ENCODE peak calls at places on chromosome 12, in four cellular contexts. B is stomach, Q is fibroblast of lung, A is spleen. S is an unnamed sample. For H3K4me1, the result is how much of the 10 kb centered on the place peaks cover.

GRCh38 chr12:52925717-52926595 is 21.1 kb upstream of the KRT8 start:
- DNase-seq in Q (no peak), A (no peak), B (peak), S (peak)

GRCh38 chr12:50635857-50636256 is 128.0 kb upstream of the ATF1 start:
- DNase-seq in A (no peak), Q (no peak), B (no peak), S (no peak)

GRCh38 chr12:92827836-92828431 is 101.2 kb downstream of the EEA1 start:
- DNase-seq in A (no peak), Q (peak), B (no peak), S (no peak)

GRCh38 chr12:53268009-53268636 is at the start of gene ESPL1:
- DNase-seq in Q (peak), B (peak), A (peak), S (peak)

GRCh38 chr12:9719835-9720234 is 13.1 kb downstream of the CLECL1 start:
- DNase-seq in A (no peak), B (no peak), Q (no peak), S (no peak)

GRCh38 chr12:54840293-54840692 is 14.0 kb upstream of the MUCL1 start:
- DNase-seq in B (no peak), Q (no peak), A (no peak), S (no peak)

GRCh38 chr12:12353807-12354206 is 3.1 kb upstream of the BORCS5 start:
- DNase-seq in A (no peak), Q (no peak), B (no peak), S (no peak)

GRCh38 chr12:65800928-65801327 is 23.4 kb upstream of the HMGA2 start:
- DNase-seq in B (no peak), Q (no peak), A (no peak), S (no peak)

GRCh38 chr12:11202811-11203210 is 16.1 kb upstream of the TAS2R42 start:
- DNase-seq in Q (no peak), A (no peak), B (no peak), S (no peak)

GRCh38 chr12:91339106-91339505 is 156.5 kb upstream of the DCN start:
- DNase-seq in B (no peak), A (no peak), Q (no peak), S (no peak)

GRCh38 chr12:101773560-101774206 is 34.4 kb upstream of the SYCP3 start:
- DNase-seq in A (no peak), Q (peak), B (peak), S (no peak)

GRCh38 chr12:12927211-12928079 is 24.5 kb downstream of the GPRC5D start:
- DNase-seq in A (peak), B (peak), Q (peak), S (peak)

GRCh38 chr12:78697817-78698415 is 166.7 kb upstream of the SYT1 start:
- DNase-seq in B (no peak), A (no peak), Q (no peak), S (no peak)

GRCh38 chr12:39102474-39103209 is 197.3 kb upstream of the CPNE8 start:
- DNase-seq in Q (no peak), B (no peak), A (no peak), S (no peak)

GRCh38 chr12:77204055-77204454 is 138.7 kb upstream of the E2F7 start:
- DNase-seq in B (no peak), Q (peak), A (no peak), S (no peak)

GRCh38 chr12:30358113-30358512 is 337.6 kb downstream of the IPO8 start:
- DNase-seq in B (no peak), A (no peak), Q (no peak), S (no peak)

GRCh38 chr12:104137175-104137901 is 672 bp downstream of the NFYB start:
- DNase-seq in Q (peak), A (peak), B (peak), S (peak)

GRCh38 chr12:21697829-21698630 is 40.4 kb upstream of the LDHB start:
- DNase-seq in B (no peak), Q (peak), A (no peak), S (no peak)

GRCh38 chr12:25135531-25136154 is 59.3 kb downstream of the DNAI7 start:
- DNase-seq in Q (no peak), B (no peak), A (no peak), S (no peak)

GRCh38 chr12:92989715-92990484 is 60.8 kb upstream of the EEA1 start:
- DNase-seq in B (no peak), Q (no peak), A (no peak), S (no peak)

GRCh38 chr12:122964439-122965257 is 1.6 kb downstream of the ABCB9 start:
- DNase-seq in Q (no peak), A (no peak), B (no peak), S (no peak)

GRCh38 chr12:57177354-57177753 is 29.9 kb upstream of the LRP1-AS start:
- DNase-seq in A (no peak), Q (no peak), B (no peak), S (peak)

GRCh38 chr12:84329933-84330332 is 582.7 kb downstream of the SLC6A15 start:
- DNase-seq in Q (no peak), A (no peak), B (no peak), S (no peak)

GRCh38 chr12:16606117-16606200 is at the start of gene LMO3:
- DNase-seq in A (no peak), Q (no peak), B (no peak), S (no peak)

GRCh38 chr12:39763894-39764176 is 144.2 kb upstream of the ABCD2 start:
- DNase-seq in Q (no peak), A (no peak), B (no peak), S (no peak)

GRCh38 chr12:54265364-54265812 is 14.5 kb downstream of the CBX5 start:
- DNase-seq in B (no peak), Q (no peak), A (no peak), S (no peak)

GRCh38 chr12:27703720-27704452 is 6.7 kb upstream of the MRPS35 start:
- DNase-seq in Q (peak), A (no peak), B (peak), S (no peak)

GRCh38 chr12:104573-105081 is 38.1 kb downstream of the IQSEC3 start:
- DNase-seq in Q (no peak), B (no peak), A (no peak), S (no peak)

GRCh38 chr12:12735301-12735700 is 18.1 kb downstream of the CDKN1B start:
- DNase-seq in Q (no peak), B (no peak), A (no peak), S (no peak)

GRCh38 chr12:124385219-124385969 is 90.5 kb downstream of the RFLNA start:
- DNase-seq in Q (peak), B (no peak), A (no peak), S (no peak)

GRCh38 chr12:91513354-91513753 is 330.7 kb upstream of the DCN start:
- DNase-seq in B (no peak), A (no peak), Q (peak), S (no peak)

GRCh38 chr12:123265851-123266678 is 5.6 kb downstream of the CDK2AP1 start:
- DNase-seq in B (no peak), Q (no peak), A (no peak), S (no peak)

GRCh38 chr12:12327802-12328201 is 22.2 kb downstream of the MANSC1 start:
- DNase-seq in A (no peak), B (no peak), Q (peak), S (no peak)

GRCh38 chr12:53508534-53509199 is 1.4 kb upstream of the NPFF start:
- DNase-seq in A (peak), Q (peak), B (peak), S (peak)

GRCh38 chr12:66188584-66189475 is at the start of gene IRAK3:
- DNase-seq in Q (peak), A (peak), B (peak), S (peak)

DNA sequence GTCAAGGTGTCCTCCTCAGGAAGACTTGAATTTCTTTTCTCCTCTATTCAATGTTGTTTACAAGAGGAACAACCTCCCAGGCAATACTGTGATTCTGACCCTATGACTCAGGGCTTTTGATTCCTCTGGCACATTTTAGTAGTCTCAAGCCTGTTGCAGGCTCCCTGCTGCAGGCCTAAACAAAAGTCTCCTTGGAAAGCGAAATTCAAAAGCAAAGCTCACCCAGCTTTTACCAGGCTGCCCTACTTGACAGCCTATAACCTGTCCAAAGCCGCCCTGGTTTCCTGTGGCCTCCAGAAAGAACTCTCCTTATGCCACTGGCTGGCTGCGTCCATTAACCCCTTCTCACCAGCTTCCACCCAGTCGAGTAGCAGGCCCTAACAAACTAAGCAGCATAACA is 11.6 kb downstream of the FGD6 start:
- DNase-seq in B (no peak), Q (peak), A (no peak), S (no peak)
- H3K4me1 ChIP-seq in B (under half), Q (under half), A (under half), S (under half)

DNA sequence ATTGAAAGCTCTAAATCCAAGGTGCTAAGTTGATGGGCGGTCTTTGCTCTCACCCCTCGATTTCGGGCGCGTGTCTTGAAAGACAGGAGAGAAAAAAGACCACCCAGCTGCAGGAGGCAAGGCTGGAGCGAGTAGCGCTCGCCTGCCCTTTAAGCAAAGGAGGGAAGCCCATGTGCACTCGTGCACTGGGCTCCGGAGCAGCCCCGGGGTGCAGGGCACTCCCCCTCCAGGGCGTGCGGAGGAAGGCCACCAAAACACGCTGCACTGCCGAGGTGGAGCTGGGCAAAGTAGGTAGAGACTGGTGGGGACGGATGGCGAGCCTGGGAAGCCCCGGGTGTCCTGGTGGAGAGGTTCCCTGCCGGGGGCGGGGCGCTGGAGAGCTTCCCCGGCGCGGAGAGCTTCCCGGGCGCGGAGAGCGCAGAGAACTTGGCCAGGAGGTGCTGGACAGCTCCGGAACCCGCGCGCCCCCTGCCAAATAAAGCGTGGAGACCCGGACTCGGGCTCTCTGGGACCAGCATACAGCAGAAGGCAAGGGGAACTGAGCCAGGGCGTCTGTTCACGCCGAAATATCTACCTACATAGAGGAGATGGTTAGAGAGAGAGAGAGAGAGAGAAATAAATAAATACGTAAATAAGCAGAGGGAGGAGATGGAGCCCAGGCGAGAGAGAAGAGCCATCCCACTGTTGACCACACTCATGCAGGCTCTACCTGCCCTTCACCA is 600 bp upstream of the NELL2 start:
- DNase-seq in Q (peak), B (no peak), A (peak), S (no peak)
- TF ChIP-seq CTCF in Q (peak), B (no peak), A (no peak), S (no peak)

GRCh38 chr12:109720152-109720855 is 6.7 kb downstream of the FAM222A start:
- DNase-seq in Q (no peak), A (no peak), B (no peak), S (no peak)
- H3K4me1 ChIP-seq in Q (under half), A (under half), B (under half), S (under half)

GRCh38 chr12:132507656-132508055 is 17.7 kb downstream of the FBRSL1 start:
- DNase-seq in Q (no peak), A (no peak), B (no peak), S (no peak)
- TF ChIP-seq CTCF in Q (peak), A (no peak), B (no peak), S (no peak)

DNA sequence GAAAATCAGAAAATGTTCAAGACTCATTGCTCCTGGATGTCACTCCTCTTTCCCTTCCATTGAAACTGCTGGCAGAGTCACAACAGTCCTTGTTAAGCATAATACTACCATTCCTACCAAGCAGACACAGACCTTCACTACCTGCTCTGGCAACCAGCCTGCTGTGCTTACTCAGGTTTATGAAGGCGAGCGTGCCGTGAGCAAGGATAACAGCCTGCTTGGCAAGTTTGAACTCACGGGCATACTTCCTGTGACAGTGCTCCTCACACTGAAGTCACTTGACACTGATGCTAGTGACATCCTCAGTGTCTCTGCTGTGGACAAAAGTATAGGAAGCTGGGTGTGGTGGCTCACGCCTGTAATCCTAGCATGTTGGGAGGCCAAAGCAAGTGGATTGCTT is 15.7 kb upstream of the PHETA1 start:
- DNase-seq in A (no peak), Q (no peak), B (no peak), S (no peak)
- H3K4me1 ChIP-seq in A (under half), Q (under half), B (under half), S (under half)

GRCh38 chr12:3492868-3493224 is 1.8 kb downstream of the PRMT8 start:
- DNase-seq in A (no peak), Q (no peak), B (no peak), S (no peak)

GRCh38 chr12:3493225-3494049 is 2.4 kb downstream of the PRMT8 start:
- DNase-seq in A (no peak), Q (no peak), B (no peak), S (no peak)

GRCh38 chr12:3491938-3492867 is 1.2 kb downstream of the PRMT8 start:
- DNase-seq in Q (peak), B (peak), A (no peak), S (no peak)

DNA sequence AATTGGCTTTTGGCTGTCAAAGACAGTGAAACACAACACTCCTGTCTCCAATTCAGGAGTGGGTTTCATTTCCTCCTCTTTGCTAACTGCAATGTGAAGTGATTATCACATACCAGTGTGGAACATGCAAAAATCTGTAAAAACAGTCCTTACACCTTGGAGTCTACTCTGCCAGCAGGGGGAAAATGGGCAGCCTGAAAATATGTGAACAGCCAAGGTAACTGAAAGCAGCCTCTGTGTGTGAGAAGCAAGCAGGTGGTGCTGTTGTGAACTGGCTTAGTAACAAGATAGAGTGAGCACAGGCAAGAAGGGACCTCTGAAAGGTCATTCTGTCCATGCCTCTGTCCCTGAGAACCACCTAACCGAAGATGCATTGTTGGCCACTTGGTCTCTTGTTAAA is 6.0 kb downstream of the PRMT8 start:
- DNase-seq in Q (no peak), B (no peak), A (no peak), S (no peak)
- TF ChIP-seq CTCF in Q (no peak), B (no peak), A (no peak), S (no peak)

DNA sequence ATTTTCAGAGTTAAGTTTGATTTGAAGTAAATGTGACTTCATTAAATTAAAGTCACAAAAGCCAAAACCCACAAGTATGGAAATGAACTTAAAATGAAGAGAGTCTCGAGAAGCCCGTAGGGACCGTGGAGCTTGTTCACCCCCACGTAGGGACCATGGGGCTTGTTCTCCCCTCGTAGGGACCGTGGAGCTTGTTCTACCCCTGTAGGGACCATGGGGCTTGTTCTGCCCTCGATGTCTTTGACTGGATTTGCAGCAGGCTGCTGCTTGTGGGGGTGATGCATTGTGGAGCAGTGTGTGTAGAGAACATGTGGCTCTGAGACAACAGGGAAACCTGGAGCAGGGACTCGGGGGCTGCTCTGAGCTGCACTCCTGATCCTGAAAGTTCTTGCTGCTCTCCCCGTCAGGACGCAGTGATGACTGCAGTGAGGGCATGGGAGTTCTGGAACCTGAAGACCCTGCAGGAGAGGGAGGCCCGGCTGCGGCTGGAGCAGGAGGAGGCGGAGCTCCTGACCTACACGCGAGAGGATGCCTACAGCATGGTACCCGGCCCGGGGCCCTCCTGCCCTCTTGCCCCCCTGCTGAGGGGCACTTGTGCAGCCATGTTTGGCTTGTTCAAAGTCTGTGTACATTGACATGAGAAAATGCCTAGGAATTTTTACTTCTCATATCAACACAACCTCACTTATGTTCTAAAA is 94.2 kb downstream of the EP400 start:
- DNase-seq in Q (no peak), B (no peak), A (no peak), S (no peak)
- H3K4me1 ChIP-seq in Q (under half), B (under half), A (under half), S (under half)

GRCh38 chr12:113214938-113215400 is 6.3 kb upstream of the TPCN1 start:
- DNase-seq in A (no peak), B (no peak), Q (peak), S (no peak)
- TF ChIP-seq CTCF in A (no peak), B (no peak), Q (peak), S (no peak)

DNA sequence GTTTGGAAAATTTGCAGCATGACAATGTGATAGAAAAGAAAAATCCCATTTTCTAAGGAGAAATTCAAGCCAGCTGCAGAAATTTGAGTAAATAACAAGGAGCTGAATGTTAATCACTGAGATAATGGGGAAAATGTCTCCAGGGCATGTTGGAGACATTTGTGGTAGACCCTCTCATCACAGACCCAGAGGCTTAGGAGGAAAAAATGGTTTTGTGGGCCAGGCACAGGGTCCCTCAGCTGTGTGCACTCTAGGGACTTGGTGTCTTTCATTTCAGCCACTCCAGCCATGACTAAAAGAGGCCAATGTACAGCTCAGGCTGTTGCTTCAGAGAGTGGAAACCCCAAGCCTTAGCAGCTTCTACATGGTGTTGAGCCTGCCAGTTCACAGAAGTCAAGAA is 111.4 kb upstream of the SYT10 start:
- DNase-seq in A (no peak), Q (no peak), B (no peak), S (no peak)
- H3K4me1 ChIP-seq in A (under half), Q (under half), B (under half), S (under half)

GRCh38 chr12:81329088-81329487 is 251.2 kb downstream of the ACSS3 start:
- DNase-seq in Q (peak), A (no peak), B (no peak), S (no peak)

GRCh38 chr12:81327458-81327857 is 249.6 kb downstream of the ACSS3 start:
- DNase-seq in A (no peak), Q (no peak), B (no peak), S (no peak)

GRCh38 chr12:81333812-81334211 is 255.9 kb downstream of the ACSS3 start:
- DNase-seq in Q (no peak), B (no peak), A (no peak), S (no peak)

GRCh38 chr12:81332054-81332453 is 254.2 kb downstream of the ACSS3 start:
- DNase-seq in B (no peak), Q (no peak), A (no peak), S (no peak)

DNA sequence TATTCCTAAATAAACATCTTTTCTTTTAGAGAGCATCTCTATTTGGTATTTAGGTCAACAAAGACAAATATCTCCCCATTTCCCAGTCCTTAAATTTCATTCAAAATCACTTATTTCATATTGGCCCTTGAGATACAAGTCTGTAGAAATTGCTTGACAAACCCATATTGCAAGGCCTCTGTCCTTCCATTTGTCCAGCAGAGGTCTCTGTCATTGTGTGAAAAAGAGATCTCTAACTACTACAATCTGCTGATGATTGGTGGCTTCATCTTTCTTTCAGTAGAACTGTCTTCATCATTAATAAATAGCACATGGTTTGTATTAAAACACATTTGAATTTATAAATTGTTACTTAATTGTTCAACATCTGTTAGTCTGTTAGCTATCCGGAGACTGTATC is 252.6 kb downstream of the ACSS3 start:
- DNase-seq in Q (no peak), A (no peak), B (no peak), S (no peak)
- TF ChIP-seq CTCF in Q (no peak), A (no peak), B (no peak), S (no peak)